ENCODE peak calls at places on chromosomes 3 and 15, in seven cellular contexts. L, O, X, D, U, R and Y are unnamed samples.

GRCh38 chr3:2156244-2156847 is 57.7 kb downstream of the CNTN4 start:
- DNase-seq in L (no peak), D (no peak), R (peak; percentile 52), X (no peak), U (peak; percentile 8), O (no peak), Y (no peak)

GRCh38 chr15:39454189-39454986 is 126.5 kb upstream of the THBS1 start:
- DNase-seq in O (no peak), X (no peak), D (no peak), U (peak; percentile 43), L (no peak), R (no peak), Y (no peak)

GRCh38 chr3:48681974-48682610 is 3.6 kb downstream of the NCKIPSD start:
- DNase-seq in X (no peak), R (no peak), D (no peak), L (no peak), O (no peak), U (no peak), Y (no peak)

GRCh38 chr3:122977645-122978466 is 49.7 kb downstream of the SEMA5B start:
- DNase-seq in O (no peak), L (peak; percentile 85), U (peak; percentile 73), D (peak; percentile 59), X (peak; percentile 53), R (no peak), Y (no peak)

GRCh38 chr3:5899040-5899439 is 711.5 kb downstream of the EDEM1 start:
- DNase-seq in D (no peak), X (no peak), R (no peak), U (no peak), L (no peak), O (no peak), Y (no peak)

GRCh38 chr3:192010490-192010889 is 549.5 kb downstream of the PYDC2 start:
- DNase-seq in U (no peak), R (no peak), L (no peak), X (no peak), O (no peak), D (no peak), Y (no peak)

GRCh38 chr3:102580760-102581159 is 145.9 kb downstream of the ZPLD1 start:
- DNase-seq in X (no peak), D (no peak), R (no peak), U (no peak), O (no peak), L (no peak), Y (no peak)

GRCh38 chr15:94864600-94864999 is 633.2 kb downstream of the MCTP2 start:
- DNase-seq in U (no peak), X (no peak), O (no peak), L (no peak), D (no peak), R (no peak), Y (no peak)

GRCh38 chr15:70498096-70498626 is 265.2 kb downstream of the UACA start:
- DNase-seq in L (no peak), R (no peak), D (no peak), O (no peak), U (no peak), X (no peak), Y (no peak)

GRCh38 chr3:32996755-32997091 is 45.3 kb downstream of the CCR4 start:
- DNase-seq in D (no peak), R (no peak), X (no peak), L (no peak), U (no peak), O (no peak), Y (no peak)

GRCh38 chr3:126881861-126882260 is 101.1 kb upstream of the PLXNA1 start:
- DNase-seq in L (no peak), O (no peak), U (no peak), X (no peak), R (no peak), D (no peak), Y (no peak)

GRCh38 chr15:69468241-69469121 is 15.9 kb downstream of the RPLP1 start:
- DNase-seq in O (peak; percentile 98), R (no peak), D (peak; percentile 98), L (peak; percentile 11), U (no peak), X (peak; percentile 18), Y (peak; percentile 44)

GRCh38 chr3:278300-279064 is 81.9 kb downstream of the CHL1 start:
- DNase-seq in D (no peak), X (no peak), L (no peak), O (no peak), U (no peak), R (no peak), Y (no peak)

GRCh38 chr15:68201153-68201878 is 3.8 kb downstream of the CALML4 start:
- DNase-seq in O (no peak), D (no peak), L (no peak), R (no peak), U (no peak), X (no peak), Y (no peak)

GRCh38 chr15:82306791-82307713 is 42.2 kb downstream of the GOLGA6L10 start:
- DNase-seq in O (no peak), L (no peak), D (no peak), R (no peak), X (no peak), U (no peak), Y (peak; percentile 32)

GRCh38 chr3:132783152-132783551 is 60.9 kb upstream of the NPHP3 start:
- DNase-seq in R (peak; percentile 32), O (no peak), X (no peak), D (no peak), L (peak; percentile 15), U (no peak), Y (no peak)

GRCh38 chr15:68844856-68845550 is 24.3 kb upstream of the ANP32A start:
- DNase-seq in X (no peak), O (no peak), U (no peak), L (no peak), D (no peak), R (no peak), Y (no peak)

GRCh38 chr3:88912294-88913014 is 195.0 kb upstream of the EPHA3 start:
- DNase-seq in U (no peak), L (no peak), R (peak; percentile 80), X (no peak), O (no peak), D (no peak), Y (no peak)

GRCh38 chr15:42084465-42085235 is 9.7 kb downstream of the PLA2G4D start:
- DNase-seq in R (peak; percentile 33), X (no peak), D (peak; percentile 99), O (no peak), U (peak; percentile 46), L (peak; percentile 31), Y (peak; percentile 49)

GRCh38 chr3:33775363-33775762 is 23.1 kb upstream of the PDCD6IP start:
- DNase-seq in O (no peak), L (no peak), X (no peak), U (no peak), D (peak; percentile 35), R (no peak), Y (no peak)

GRCh38 chr3:97990624-97991277 is 18.5 kb upstream of the RIOX2 start:
- DNase-seq in X (no peak), U (no peak), R (no peak), D (no peak), L (no peak), O (no peak), Y (no peak)

GRCh38 chr15:65072027-65072426 is 4.2 kb upstream of the RASL12 start:
- DNase-seq in L (peak; percentile 39), U (no peak), R (no peak), O (no peak), D (no peak), X (no peak), Y (no peak)

GRCh38 chr15:40825661-40826088 is 2.8 kb downstream of the PPP1R14D start:
- DNase-seq in U (peak; percentile 44), R (no peak), D (peak; percentile 40), L (peak; percentile 50), O (no peak), X (no peak), Y (no peak)

GRCh38 chr15:63063164-63063756 is 20.7 kb downstream of the TPM1 start:
- DNase-seq in U (no peak), L (no peak), R (no peak), O (no peak), D (no peak), X (no peak), Y (no peak)
- H3K36me3 ChIP-seq in U (peaks cover 29% of the 10 kb centered on the region), L (peaks cover 97% of the 10 kb centered on the region), R (peaks cover 99% of the 10 kb centered on the region), O (peaks cover 28% of the 10 kb centered on the region), D (peaks cover 49% of the 10 kb centered on the region), X (peaks cover 94% of the 10 kb centered on the region), Y (peaks cover 100% of the 10 kb centered on the region)

DNA sequence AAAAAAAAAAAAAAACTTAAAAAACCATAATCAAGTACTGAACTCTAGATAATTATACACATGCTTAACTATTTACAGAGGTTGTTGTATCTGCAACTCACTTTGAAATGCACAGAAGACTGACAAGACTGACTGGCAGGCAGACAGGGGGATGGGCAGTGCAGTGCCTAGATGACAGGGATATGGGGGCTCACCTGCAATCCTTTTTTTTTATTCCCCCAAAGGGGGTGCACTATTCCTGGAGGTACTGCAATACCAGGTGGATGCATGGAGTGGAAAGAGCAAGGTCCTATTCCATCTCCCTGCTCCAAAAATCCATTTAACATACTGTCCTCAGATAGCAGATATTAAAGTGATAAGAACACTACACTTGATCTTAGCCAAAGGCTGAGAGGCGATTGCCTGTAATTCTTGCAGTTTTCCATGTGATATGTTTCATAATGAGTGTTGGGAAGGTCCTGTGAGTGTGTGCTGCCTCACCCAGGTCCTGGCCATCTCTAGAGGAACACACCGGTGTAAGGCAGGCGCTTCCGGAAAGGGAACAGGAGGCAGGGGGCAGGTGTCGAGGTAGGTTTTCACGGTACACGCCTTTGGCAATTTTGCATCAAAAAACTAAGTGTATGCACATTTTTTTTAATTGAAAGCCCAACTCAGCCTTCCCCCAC is 22.7 kb downstream of the SEC61A1 start:
- DNase-seq in U (no peak), O (no peak), L (no peak), D (peak; percentile 45), X (no peak), R (no peak), Y (no peak)
- H3K36me3 ChIP-seq in U (peaks cover 23% of the 10 kb centered on the region), O (peaks cover 10% of the 10 kb centered on the region), L (peaks cover 82% of the 10 kb centered on the region), D (peaks cover 17% of the 10 kb centered on the region), X (peaks cover 24% of the 10 kb centered on the region), R (peaks cover 60% of the 10 kb centered on the region), Y (peaks cover 75% of the 10 kb centered on the region)

GRCh38 chr3:150612494-150612893 is 9.4 kb downstream of the SELENOT start:
- DNase-seq in O (no peak), R (no peak), U (no peak), X (no peak), L (no peak), D (no peak), Y (no peak)
- H3K36me3 ChIP-seq in O (peaks cover 7% of the 10 kb centered on the region), R (peaks cover 33% of the 10 kb centered on the region), U (no peaks in the 10 kb centered on the region), X (peaks cover 3% of the 10 kb centered on the region), L (peaks cover 40% of the 10 kb centered on the region), D (peaks cover 1% of the 10 kb centered on the region), Y (peaks cover 18% of the 10 kb centered on the region)

GRCh38 chr3:52649461-52650210 is 36.1 kb downstream of the PBRM1 start:
- DNase-seq in X (no peak), D (peak; percentile 21), R (no peak), O (no peak), L (peak; percentile 4), U (no peak), Y (no peak)

GRCh38 chr3:52655895-52656294 is 29.8 kb downstream of the PBRM1 start:
- DNase-seq in L (no peak), R (no peak), X (no peak), D (no peak), U (no peak), O (no peak), Y (no peak)

GRCh38 chr3:52645549-52645948 is 40.2 kb downstream of the PBRM1 start:
- DNase-seq in D (peak; percentile 52), R (no peak), X (no peak), L (no peak), U (no peak), O (no peak), Y (no peak)

GRCh38 chr3:52651592-52651991 is 34.1 kb downstream of the PBRM1 start:
- DNase-seq in R (no peak), D (no peak), L (no peak), O (no peak), U (no peak), X (no peak), Y (no peak)

GRCh38 chr3:52650437-52650836 is 35.3 kb downstream of the PBRM1 start:
- DNase-seq in R (no peak), L (no peak), U (no peak), O (no peak), D (no peak), X (no peak), Y (no peak)
- H3K36me3 ChIP-seq in R (peaks cover 86% of the 10 kb centered on the region), L (peaks cover 36% of the 10 kb centered on the region), U (peaks cover 9% of the 10 kb centered on the region), O (peaks cover 41% of the 10 kb centered on the region), D (peaks cover 6% of the 10 kb centered on the region), X (peaks cover 55% of the 10 kb centered on the region), Y (peaks cover 74% of the 10 kb centered on the region)